ENCODE peak calls at places on chromosomes 11 and 22, in eight cellular contexts. L is left lung, R is B cell, Z is GM10248, W is foreskin keratinocyte, O is stomach, Y is progenitor cell of endocrine pancreas, H is neural crest cell. X is an unnamed sample.

GRCh38 chr22:39773976-39774539 is 119.5 kb downstream of the ENTHD1 start:
- DNase-seq in L (no peak), R (no peak), Z (peak; percentile 57), W (no peak), O (no peak), Y (no peak), H (no peak), X (peak; percentile 67)

GRCh38 chr22:25488244-25489020 is 76.0 kb upstream of the GRK3 start:
- DNase-seq in L (no peak), R (no peak), Z (no peak), W (no peak), O (peak; percentile 86), Y (no peak), H (no peak), X (no peak)

GRCh38 chr11:62552465-62552782 is 5.8 kb upstream of the AHNAK start:
- DNase-seq in L (no peak), R (no peak), Z (no peak), W (no peak), O (no peak), Y (no peak), H (no peak), X (no peak)

GRCh38 chr11:32255876-32256275 is 165.0 kb downstream of the RCN1 start:
- DNase-seq in L (no peak), R (no peak), Z (no peak), W (no peak), O (no peak), Y (no peak), H (no peak), X (no peak)

GRCh38 chr11:93735627-93736026 is 5.7 kb downstream of the TAF1D start:
- DNase-seq in L (no peak), R (no peak), Z (no peak), W (no peak), O (no peak), Y (no peak), H (no peak), X (no peak)

GRCh38 chr22:27153386-27153785 is 496.0 kb downstream of the MIAT start:
- DNase-seq in L (no peak), R (no peak), Z (no peak), W (no peak), O (no peak), Y (no peak), H (no peak), X (no peak)

GRCh38 chr22:35742342-35743100 is 24.8 kb downstream of the APOL5 start:
- DNase-seq in L (no peak), R (no peak), Z (no peak), W (peak; percentile 46), O (no peak), Y (no peak), H (no peak), X (no peak)

GRCh38 chr11:47220401-47220821 is 5.6 kb downstream of the DDB2 start:
- DNase-seq in L (no peak), R (no peak), Z (no peak), W (no peak), O (no peak), Y (no peak), H (no peak), X (no peak)

GRCh38 chr11:122463530-122463929 is 192.0 kb upstream of the UBASH3B start:
- DNase-seq in L (no peak), R (no peak), Z (no peak), W (no peak), O (no peak), Y (no peak), H (no peak), X (no peak)

GRCh38 chr11:90242894-90243416 is 20.1 kb upstream of the CHORDC1 start:
- DNase-seq in L (no peak), R (no peak), Z (no peak), W (no peak), O (no peak), Y (no peak), H (no peak), X (no peak)

GRCh38 chr11:116595305-116595880 is 177.4 kb downstream of the BUD13 start:
- DNase-seq in L (no peak), R (no peak), Z (no peak), W (no peak), O (no peak), Y (no peak), H (no peak), X (no peak)

GRCh38 chr11:61698173-61698965 is 18.2 kb downstream of the DAGLA start:
- DNase-seq in L (no peak), R (no peak), Z (no peak), W (no peak), O (no peak), Y (no peak), H (no peak), X (no peak)

GRCh38 chr11:58285483-58286040 is 17.5 kb upstream of the OR10W1 start:
- DNase-seq in L (no peak), R (no peak), Z (no peak), W (no peak), O (no peak), Y (no peak), H (no peak), X (no peak)

GRCh38 chr11:128733440-128734115 is 39.7 kb downstream of the FLI1 start:
- DNase-seq in L (no peak), R (no peak), Z (no peak), W (no peak), O (no peak), Y (no peak), H (no peak), X (peak; percentile 44)

GRCh38 chr22:17334054-17334453 is 35.2 kb upstream of the CECR2 start:
- DNase-seq in L (no peak), R (no peak), Z (no peak), W (no peak), O (no peak), Y (peak; percentile 14), H (no peak), X (no peak)

GRCh38 chr22:42596376-42596775 is 18.3 kb downstream of the POLDIP3 start:
- DNase-seq in L (no peak), R (no peak), Z (no peak), W (no peak), O (no peak), Y (no peak), H (no peak), X (no peak)

DNA sequence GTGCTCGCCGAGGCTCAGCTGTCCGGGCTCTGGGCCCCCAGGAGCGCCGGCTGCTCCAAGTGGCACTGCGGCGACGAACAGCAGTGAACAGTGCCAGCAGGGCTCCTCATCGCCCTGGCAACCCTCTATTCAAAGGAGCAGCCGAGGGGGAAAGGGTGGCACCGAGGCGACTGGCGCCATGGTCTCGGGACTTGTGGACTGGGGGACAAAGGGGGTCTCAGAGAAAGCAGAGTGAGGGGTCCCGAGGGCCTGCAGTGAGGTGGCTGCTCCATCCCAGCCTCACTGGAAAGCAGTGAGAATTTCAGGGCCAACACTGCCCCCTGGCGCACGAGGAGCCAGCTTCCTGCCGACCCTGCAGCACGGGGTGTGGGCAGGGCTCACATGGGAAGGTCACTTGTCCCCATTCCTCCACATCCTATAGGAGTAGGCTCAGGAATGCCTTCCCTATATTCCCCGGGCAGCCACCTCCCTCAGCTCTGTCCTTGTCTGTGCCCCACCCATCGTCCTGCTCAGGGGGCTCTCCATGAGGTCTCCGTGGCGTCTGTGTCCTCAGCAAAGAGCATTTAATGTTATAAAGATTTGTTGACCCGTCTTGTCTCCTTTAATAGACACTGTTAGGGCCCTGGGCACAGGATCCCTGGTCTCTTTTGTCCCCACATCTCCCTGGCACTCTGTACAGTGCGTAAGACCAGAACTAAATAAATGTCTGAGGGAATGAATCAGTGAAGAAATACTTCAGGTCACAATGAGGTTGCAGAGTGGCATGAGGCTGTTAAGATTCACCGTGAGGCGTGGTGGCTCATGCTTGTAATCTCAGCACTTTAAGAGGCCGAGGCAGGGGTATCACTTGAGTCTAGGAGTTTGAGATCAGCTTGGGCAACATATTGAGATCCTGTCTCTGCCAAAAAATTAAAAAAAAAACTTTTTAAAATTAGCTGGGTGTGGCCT is 26.4 kb downstream of the LRFN4 start:
- DNase-seq in L (peak; percentile 90), R (peak; percentile 63), Z (peak; percentile 71), W (no peak), O (peak; percentile 79), Y (peak; percentile 55), H (peak; percentile 80), X (peak; percentile 68)
- TF ChIP-seq CTCF in L (peak; percentile 65), R (peak; percentile 75), Z (peak; percentile 80), W (peak; percentile 77), O (no peak), Y (peak; percentile 74), H (peak; percentile 73), X (peak; percentile 72)

DNA sequence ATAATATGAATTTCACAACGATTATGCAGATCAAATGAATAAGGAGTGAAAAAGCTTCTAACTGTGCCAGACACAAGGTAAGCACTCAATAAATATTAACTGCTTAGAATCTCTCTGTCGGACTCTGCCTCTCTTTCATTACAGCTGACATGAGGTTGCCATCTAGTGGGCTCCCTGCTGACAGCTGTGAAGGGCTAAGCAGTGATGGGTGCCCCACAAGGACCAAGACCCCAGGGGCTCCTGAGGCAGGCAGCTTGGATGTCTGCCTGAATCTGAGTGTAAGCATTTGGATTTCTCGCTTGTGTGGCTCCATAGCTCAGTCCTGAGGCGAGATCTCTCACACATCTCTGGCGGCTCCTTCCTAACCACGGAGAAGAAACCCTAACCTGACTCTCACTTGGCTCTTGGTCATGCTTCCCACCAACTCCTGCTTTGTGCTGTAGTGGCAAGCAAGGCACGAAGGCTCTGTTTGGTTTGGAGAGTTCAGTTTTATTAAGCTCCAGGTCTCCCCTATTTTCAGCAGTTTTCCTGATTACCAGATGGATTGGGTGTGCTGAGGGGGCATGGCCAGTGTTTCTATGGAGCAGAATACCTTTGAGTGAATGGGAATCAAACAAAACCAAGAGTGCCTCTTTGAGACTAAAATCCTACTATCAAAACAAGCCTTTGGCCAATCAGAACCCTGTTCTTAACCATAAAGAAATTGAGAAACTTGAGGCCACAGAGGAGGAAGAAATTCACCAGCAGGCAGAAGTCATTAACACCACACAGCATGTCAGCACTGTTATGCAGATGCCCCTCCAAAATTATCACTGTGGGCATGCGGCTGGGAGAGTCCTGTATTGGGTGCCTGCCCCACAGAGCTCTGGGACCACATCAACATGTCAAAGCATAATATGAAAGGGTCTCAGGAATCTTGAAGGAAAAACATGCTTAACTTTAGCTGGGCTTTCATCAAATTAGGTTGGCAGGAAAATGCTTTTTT is 152.8 kb upstream of the NTM start:
- DNase-seq in L (no peak), R (no peak), Z (no peak), W (no peak), O (no peak), Y (no peak), H (no peak), X (peak; percentile 48)
- TF ChIP-seq CTCF in L (no peak), R (no peak), Z (peak; percentile 55), W (peak; percentile 52), O (no peak), Y (peak; percentile 29), H (peak; percentile 32), X (peak; percentile 71)

GRCh38 chr22:41562461-41562860 is 1.7 kb downstream of the CSDC2 start:
- DNase-seq in L (no peak), R (no peak), Z (no peak), W (no peak), O (no peak), Y (no peak), H (no peak), X (no peak)
- TF ChIP-seq CTCF in L (no peak), R (no peak), Z (no peak), W (no peak), O (no peak), Y (no peak), H (no peak), X (no peak)

DNA sequence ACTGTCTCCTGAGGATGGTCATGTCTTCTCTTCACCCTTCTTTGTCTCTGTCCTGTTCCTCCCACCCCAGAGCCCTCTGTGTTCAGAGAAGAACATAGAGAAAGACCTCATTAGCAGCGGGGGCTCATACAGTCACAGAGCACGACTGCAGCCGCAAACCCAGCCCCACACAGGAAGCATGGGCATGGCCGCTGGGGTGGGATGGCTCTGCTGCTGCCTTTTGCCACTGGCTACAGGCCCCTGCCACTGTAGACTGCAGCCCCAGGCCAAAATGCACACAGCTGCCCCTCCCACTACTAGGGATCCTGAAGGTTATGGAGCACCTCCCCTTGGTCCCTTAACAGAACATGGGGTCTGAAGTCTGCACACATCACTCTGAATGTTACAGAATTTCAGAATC is 34.9 kb upstream of the KLHL35 start:
- DNase-seq in L (peak; percentile 43), R (no peak), Z (no peak), W (no peak), O (no peak), Y (no peak), H (no peak), X (no peak)
- TF ChIP-seq CTCF in L (no peak), R (no peak), Z (no peak), W (no peak), O (no peak), Y (no peak), H (no peak), X (no peak)

X was measured in GM20000.